ENCODE peak calls at places on chromosome 2, in seven cellular contexts. One of them, this sample, is unnamed.

GRCh38 chr2:39541011-39541930 is 104.2 kb upstream of the MAP4K3 start:
- DNase-seq in amniotic epithelial cell: no peak
- DNase-seq in breast epithelium: no peak
- DNase-seq in AG04450: no peak
- DNase-seq in dorsolateral prefrontal cortex: no peak
- DNase-seq in colonic mucosa: no peak
- DNase-seq in GM10248: no peak
- DNase-seq in this sample: no peak

GRCh38 chr2:165469417-165469816 is at the start of gene CSRNP3:
- DNase-seq in AG04450: peak
- DNase-seq in GM10248: no peak
- DNase-seq in colonic mucosa: peak
- DNase-seq in amniotic epithelial cell: peak
- DNase-seq in dorsolateral prefrontal cortex: peak
- DNase-seq in breast epithelium: peak
- DNase-seq in this sample: peak

GRCh38 chr2:135676031-135676430 is 65.6 kb upstream of the UBXN4 start:
- DNase-seq in amniotic epithelial cell: peak
- DNase-seq in GM10248: no peak
- DNase-seq in colonic mucosa: no peak
- DNase-seq in dorsolateral prefrontal cortex: no peak
- DNase-seq in breast epithelium: no peak
- DNase-seq in AG04450: no peak
- DNase-seq in this sample: no peak

GRCh38 chr2:240252191-240252871 is 111.9 kb upstream of the OTOS start:
- DNase-seq in amniotic epithelial cell: no peak
- DNase-seq in dorsolateral prefrontal cortex: peak
- DNase-seq in AG04450: no peak
- DNase-seq in breast epithelium: no peak
- DNase-seq in GM10248: no peak
- DNase-seq in colonic mucosa: peak
- DNase-seq in this sample: no peak

GRCh38 chr2:183522441-183522840 is 398.2 kb downstream of the NUP35 start:
- DNase-seq in colonic mucosa: no peak
- DNase-seq in AG04450: no peak
- DNase-seq in amniotic epithelial cell: peak
- DNase-seq in GM10248: no peak
- DNase-seq in dorsolateral prefrontal cortex: no peak
- DNase-seq in breast epithelium: no peak
- DNase-seq in this sample: no peak

GRCh38 chr2:206164261-206164862 is 4.7 kb downstream of the EEF1B2 start:
- DNase-seq in breast epithelium: no peak
- DNase-seq in amniotic epithelial cell: peak
- DNase-seq in colonic mucosa: peak
- DNase-seq in dorsolateral prefrontal cortex: no peak
- DNase-seq in GM10248: no peak
- DNase-seq in AG04450: no peak
- DNase-seq in this sample: no peak

GRCh38 chr2:201234167-201235139 is 25.9 kb upstream of the CASP8 start:
- DNase-seq in breast epithelium: no peak
- DNase-seq in GM10248: no peak
- DNase-seq in colonic mucosa: no peak
- DNase-seq in dorsolateral prefrontal cortex: no peak
- DNase-seq in amniotic epithelial cell: no peak
- DNase-seq in AG04450: no peak
- DNase-seq in this sample: no peak

GRCh38 chr2:178256382-178257053 is 62.2 kb downstream of the OSBPL6 start:
- DNase-seq in amniotic epithelial cell: no peak
- DNase-seq in breast epithelium: no peak
- DNase-seq in AG04450: no peak
- DNase-seq in GM10248: no peak
- DNase-seq in dorsolateral prefrontal cortex: no peak
- DNase-seq in colonic mucosa: no peak
- DNase-seq in this sample: no peak

GRCh38 chr2:227908266-227909054 is 37.0 kb downstream of the DAW1 start:
- DNase-seq in GM10248: no peak
- DNase-seq in dorsolateral prefrontal cortex: no peak
- DNase-seq in AG04450: no peak
- DNase-seq in colonic mucosa: no peak
- DNase-seq in breast epithelium: no peak
- DNase-seq in amniotic epithelial cell: peak
- DNase-seq in this sample: no peak

GRCh38 chr2:185127412-185127811 is 529.1 kb downstream of the ZNF804A start:
- DNase-seq in dorsolateral prefrontal cortex: no peak
- DNase-seq in colonic mucosa: no peak
- DNase-seq in GM10248: no peak
- DNase-seq in breast epithelium: no peak
- DNase-seq in amniotic epithelial cell: peak
- DNase-seq in AG04450: no peak
- DNase-seq in this sample: no peak

GRCh38 chr2:23498941-23499340 is 114.0 kb downstream of the KLHL29 start:
- DNase-seq in colonic mucosa: no peak
- DNase-seq in AG04450: no peak
- DNase-seq in amniotic epithelial cell: no peak
- DNase-seq in dorsolateral prefrontal cortex: no peak
- DNase-seq in breast epithelium: no peak
- DNase-seq in GM10248: no peak
- DNase-seq in this sample: no peak

GRCh38 chr2:48600204-48600813 is 17.3 kb upstream of the GTF2A1L start:
- DNase-seq in amniotic epithelial cell: peak
- DNase-seq in breast epithelium: no peak
- DNase-seq in GM10248: peak
- DNase-seq in dorsolateral prefrontal cortex: no peak
- DNase-seq in AG04450: peak
- DNase-seq in colonic mucosa: no peak
- DNase-seq in this sample: no peak

GRCh38 chr2:190443778-190444481 is 35.8 kb downstream of the MFSD6 start:
- DNase-seq in dorsolateral prefrontal cortex: no peak
- DNase-seq in colonic mucosa: no peak
- DNase-seq in amniotic epithelial cell: peak
- DNase-seq in breast epithelium: no peak
- DNase-seq in AG04450: peak
- DNase-seq in GM10248: no peak
- DNase-seq in this sample: no peak

GRCh38 chr2:20282916-20283592 is 58.1 kb upstream of the SDC1 start:
- DNase-seq in breast epithelium: no peak
- DNase-seq in AG04450: peak
- DNase-seq in colonic mucosa: no peak
- DNase-seq in dorsolateral prefrontal cortex: peak
- DNase-seq in GM10248: no peak
- DNase-seq in amniotic epithelial cell: peak
- DNase-seq in this sample: peak

GRCh38 chr2:122183890-122184289 is 428.4 kb downstream of the TSN start:
- DNase-seq in GM10248: no peak
- DNase-seq in dorsolateral prefrontal cortex: no peak
- DNase-seq in AG04450: no peak
- DNase-seq in breast epithelium: no peak
- DNase-seq in amniotic epithelial cell: no peak
- DNase-seq in colonic mucosa: no peak
- DNase-seq in this sample: no peak

GRCh38 chr2:29071032-29071975 is 3.0 kb downstream of the PCARE start:
- DNase-seq in GM10248: no peak
- DNase-seq in dorsolateral prefrontal cortex: no peak
- DNase-seq in amniotic epithelial cell: no peak
- DNase-seq in breast epithelium: no peak
- DNase-seq in colonic mucosa: no peak
- DNase-seq in AG04450: no peak
- DNase-seq in this sample: no peak

GRCh38 chr2:71348302-71348701 is 16.7 kb downstream of the ZNF638 start:
- DNase-seq in colonic mucosa: no peak
- DNase-seq in breast epithelium: no peak
- DNase-seq in dorsolateral prefrontal cortex: no peak
- DNase-seq in GM10248: no peak
- DNase-seq in AG04450: peak
- DNase-seq in amniotic epithelial cell: peak
- DNase-seq in this sample: no peak

GRCh38 chr2:172947461-172947860 is 128.2 kb upstream of the MAP3K20 start:
- DNase-seq in AG04450: no peak
- DNase-seq in colonic mucosa: no peak
- DNase-seq in dorsolateral prefrontal cortex: no peak
- DNase-seq in breast epithelium: no peak
- DNase-seq in amniotic epithelial cell: no peak
- DNase-seq in GM10248: no peak
- DNase-seq in this sample: no peak

GRCh38 chr2:8247905-8248622 is 433.8 kb upstream of the ID2 start:
- DNase-seq in colonic mucosa: no peak
- DNase-seq in GM10248: no peak
- DNase-seq in breast epithelium: no peak
- DNase-seq in amniotic epithelial cell: no peak
- DNase-seq in AG04450: no peak
- DNase-seq in dorsolateral prefrontal cortex: no peak
- DNase-seq in this sample: no peak

GRCh38 chr2:8409461-8410260 is 272.2 kb upstream of the ID2 start:
- DNase-seq in amniotic epithelial cell: no peak
- DNase-seq in colonic mucosa: no peak
- DNase-seq in GM10248: no peak
- DNase-seq in breast epithelium: no peak
- DNase-seq in AG04450: no peak
- DNase-seq in dorsolateral prefrontal cortex: no peak
- DNase-seq in this sample: no peak

GRCh38 chr2:120599064-120599463 is 136.6 kb upstream of the GLI2 start:
- DNase-seq in AG04450: no peak
- DNase-seq in dorsolateral prefrontal cortex: no peak
- DNase-seq in GM10248: no peak
- DNase-seq in colonic mucosa: no peak
- DNase-seq in amniotic epithelial cell: no peak
- DNase-seq in breast epithelium: no peak
- DNase-seq in this sample: no peak

GRCh38 chr2:54059504-54059903 is 55.9 kb upstream of the ACYP2 start:
- DNase-seq in dorsolateral prefrontal cortex: no peak
- DNase-seq in breast epithelium: no peak
- DNase-seq in colonic mucosa: no peak
- DNase-seq in amniotic epithelial cell: no peak
- DNase-seq in AG04450: no peak
- DNase-seq in GM10248: no peak
- DNase-seq in this sample: no peak

GRCh38 chr2:66573866-66574265 is 138.9 kb downstream of the MEIS1 start:
- DNase-seq in breast epithelium: no peak
- DNase-seq in GM10248: no peak
- DNase-seq in dorsolateral prefrontal cortex: no peak
- DNase-seq in AG04450: no peak
- DNase-seq in colonic mucosa: no peak
- DNase-seq in amniotic epithelial cell: peak
- DNase-seq in this sample: no peak

GRCh38 chr2:9152975-9153402 is 53.6 kb upstream of the ASAP2 start:
- DNase-seq in AG04450: no peak
- DNase-seq in colonic mucosa: no peak
- DNase-seq in dorsolateral prefrontal cortex: no peak
- DNase-seq in breast epithelium: no peak
- DNase-seq in amniotic epithelial cell: no peak
- DNase-seq in GM10248: no peak
- DNase-seq in this sample: no peak

GRCh38 chr2:160465406-160465805 is 28.2 kb downstream of the RBMS1 start:
- DNase-seq in amniotic epithelial cell: peak
- DNase-seq in dorsolateral prefrontal cortex: no peak
- DNase-seq in GM10248: no peak
- DNase-seq in breast epithelium: no peak
- DNase-seq in AG04450: no peak
- DNase-seq in colonic mucosa: no peak
- DNase-seq in this sample: no peak

GRCh38 chr2:132477436-132477835 is 60.8 kb downstream of the GPR39 start:
- DNase-seq in amniotic epithelial cell: no peak
- DNase-seq in GM10248: no peak
- DNase-seq in colonic mucosa: no peak
- DNase-seq in dorsolateral prefrontal cortex: no peak
- DNase-seq in breast epithelium: no peak
- DNase-seq in AG04450: no peak
- DNase-seq in this sample: no peak

GRCh38 chr2:220512419-220512818 is 885.0 kb downstream of the SLC4A3 start:
- DNase-seq in dorsolateral prefrontal cortex: no peak
- DNase-seq in GM10248: no peak
- DNase-seq in colonic mucosa: no peak
- DNase-seq in AG04450: peak
- DNase-seq in amniotic epithelial cell: peak
- DNase-seq in breast epithelium: no peak
- DNase-seq in this sample: no peak

GRCh38 chr2:145764631-145765030 is 1244.7 kb upstream of the ZEB2 start:
- DNase-seq in colonic mucosa: no peak
- DNase-seq in breast epithelium: no peak
- DNase-seq in GM10248: no peak
- DNase-seq in AG04450: no peak
- DNase-seq in dorsolateral prefrontal cortex: no peak
- DNase-seq in amniotic epithelial cell: no peak
- DNase-seq in this sample: no peak

GRCh38 chr2:224165901-224166319 is 126.8 kb upstream of the SERPINE2 start:
- DNase-seq in dorsolateral prefrontal cortex: no peak
- DNase-seq in amniotic epithelial cell: peak
- DNase-seq in AG04450: no peak
- DNase-seq in colonic mucosa: no peak
- DNase-seq in GM10248: no peak
- DNase-seq in breast epithelium: no peak
- DNase-seq in this sample: no peak

GRCh38 chr2:8522682-8523081 is 159.2 kb upstream of the ID2 start:
- DNase-seq in GM10248: no peak
- DNase-seq in amniotic epithelial cell: no peak
- DNase-seq in breast epithelium: no peak
- DNase-seq in dorsolateral prefrontal cortex: no peak
- DNase-seq in AG04450: no peak
- DNase-seq in colonic mucosa: peak
- DNase-seq in this sample: no peak

GRCh38 chr2:181627545-181627944 is 29.4 kb downstream of the CERKL start:
- DNase-seq in amniotic epithelial cell: peak
- DNase-seq in colonic mucosa: no peak
- DNase-seq in GM10248: no peak
- DNase-seq in dorsolateral prefrontal cortex: no peak
- DNase-seq in AG04450: no peak
- DNase-seq in breast epithelium: no peak
- DNase-seq in this sample: no peak

GRCh38 chr2:27249891-27250651 is 12.8 kb downstream of the SLC30A3 start:
- DNase-seq in colonic mucosa: peak
- DNase-seq in breast epithelium: no peak
- DNase-seq in amniotic epithelial cell: peak
- DNase-seq in AG04450: no peak
- DNase-seq in dorsolateral prefrontal cortex: no peak
- DNase-seq in GM10248: peak
- DNase-seq in this sample: no peak

This sample was measured in amygdala.